ENCODE peak calls at places on chromosomes 1 and 21, in eight cellular contexts. F is heart left ventricle, M is HCT116, N is right lobe of liver, Q is body of pancreas, H is ovary, B is suprapubic skin, T is transverse colon. J is an unnamed sample.

GRCh38 chr1:171654705-171655214 is 2.3 kb upstream of the MYOC start:
- DNase-seq in T (no peak), B (no peak), M (no peak), Q (no peak), F (peak; percentile 18), N (no peak), H (no peak), J (no peak)

GRCh38 chr1:56686171-56686570 is 41.1 kb downstream of the PRKAA2 start:
- DNase-seq in B (no peak), N (no peak), M (no peak), T (no peak), H (no peak), F (no peak), Q (no peak), J (no peak)

GRCh38 chr1:99855914-99856450 is 5.8 kb downstream of the AGL start:
- DNase-seq in N (no peak), M (no peak), T (no peak), F (no peak), H (no peak), Q (no peak), B (no peak), J (no peak)

GRCh38 chr1:31745071-31745897 is 18.9 kb downstream of the ADGRB2 start:
- DNase-seq in Q (peak; percentile 58), T (peak; percentile 78), B (no peak), N (peak; percentile 69), M (no peak), F (peak; percentile 50), H (peak; percentile 85), J (no peak)

GRCh38 chr1:162732566-162733335 is 57.8 kb upstream of the HSD17B7 start:
- DNase-seq in Q (peak; percentile 75), T (peak; percentile 13), F (peak; percentile 29), M (no peak), N (no peak), H (peak; percentile 76), B (no peak), J (no peak)

GRCh38 chr1:29121951-29122661 is 1.6 kb downstream of the TMEM200B start:
- DNase-seq in B (peak; percentile 73), M (no peak), Q (no peak), T (peak; percentile 25), F (peak; percentile 32), H (peak; percentile 80), N (peak; percentile 56), J (no peak)

GRCh38 chr1:206521694-206522402 is 14.5 kb downstream of the RASSF5 start:
- DNase-seq in N (no peak), F (no peak), Q (no peak), B (peak; percentile 44), T (no peak), H (no peak), M (no peak), J (no peak)

GRCh38 chr1:20185834-20186782 is at the start of the genes PLA2G2C and UBXN10:
- DNase-seq in M (no peak), F (peak; percentile 53), B (peak; percentile 74), H (peak; percentile 76), N (peak; percentile 82), Q (peak; percentile 32), T (peak; percentile 84), J (no peak)

GRCh38 chr1:105337427-105337826 is 1587.7 kb downstream of the AMY1C start:
- DNase-seq in F (no peak), T (no peak), Q (no peak), N (no peak), B (no peak), H (no peak), M (no peak), J (no peak)

GRCh38 chr21:44421901-44422840 is 33.1 kb upstream of the LRRC3 start:
- DNase-seq in M (no peak), F (no peak), H (peak; percentile 7), N (peak; percentile 37), T (peak; percentile 2), B (peak; percentile 28), Q (no peak), J (no peak)

GRCh38 chr1:55107989-55108388 is 68.6 kb downstream of the PCSK9 start:
- DNase-seq in B (no peak), F (no peak), N (no peak), T (no peak), M (no peak), H (no peak), Q (no peak), J (no peak)

GRCh38 chr1:155598842-155599331 is 11.1 kb upstream of the MSTO1 start:
- DNase-seq in Q (no peak), T (no peak), N (no peak), B (no peak), H (no peak), F (peak; percentile 14), M (no peak), J (no peak)

GRCh38 chr1:39159224-39160036 is 45.1 kb upstream of the MACF1 start:
- DNase-seq in N (no peak), H (no peak), Q (peak; percentile 40), F (no peak), M (peak; percentile 28), B (no peak), T (peak; percentile 56), J (no peak)

GRCh38 chr1:48701445-48701844 is 75.2 kb downstream of the BEND5 start:
- DNase-seq in T (no peak), F (no peak), Q (no peak), B (no peak), H (no peak), N (no peak), M (no peak), J (no peak)

GRCh38 chr1:205602118-205602517 is 29.7 kb downstream of the ELK4 start:
- DNase-seq in F (no peak), H (no peak), Q (no peak), T (no peak), M (no peak), B (no peak), N (no peak), J (no peak)

GRCh38 chr1:203628185-203628996 is 1.8 kb downstream of the ATP2B4 start:
- DNase-seq in N (peak; percentile 63), F (peak; percentile 41), T (peak; percentile 47), B (peak; percentile 80), Q (peak; percentile 26), M (no peak), H (peak; percentile 70), J (peak; percentile 31)
- TF ChIP-seq POLR2A in N (no peak), F (no peak), T (peak; percentile 13), B (no peak), Q (no peak), M (no peak), H (no peak), J (no peak)

DNA sequence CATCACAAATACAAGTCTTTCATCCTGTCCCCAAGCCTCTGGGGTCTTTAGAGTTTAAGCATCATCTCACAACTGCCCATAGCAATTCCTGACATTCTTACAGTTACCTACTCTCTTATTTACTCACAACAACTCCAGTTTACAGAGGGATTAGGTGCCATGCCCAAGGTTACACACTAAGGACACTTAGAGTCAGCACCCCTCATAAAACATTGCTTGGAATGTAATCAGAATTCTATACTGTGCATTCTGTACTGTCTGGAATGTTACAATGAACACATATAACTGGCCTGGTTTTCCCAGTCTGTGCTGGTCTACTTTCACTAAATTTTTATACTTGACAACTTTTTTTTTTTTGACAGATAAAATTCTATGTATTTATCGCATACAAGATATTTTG is 14.5 kb upstream of the RBM15 start:
- DNase-seq in T (no peak), M (no peak), B (no peak), F (no peak), H (no peak), Q (no peak), N (no peak), J (no peak)
- TF ChIP-seq CTCF in T (no peak), M (no peak), B (no peak), F (no peak), H (no peak), Q (no peak), N (no peak), J (no peak)

DNA sequence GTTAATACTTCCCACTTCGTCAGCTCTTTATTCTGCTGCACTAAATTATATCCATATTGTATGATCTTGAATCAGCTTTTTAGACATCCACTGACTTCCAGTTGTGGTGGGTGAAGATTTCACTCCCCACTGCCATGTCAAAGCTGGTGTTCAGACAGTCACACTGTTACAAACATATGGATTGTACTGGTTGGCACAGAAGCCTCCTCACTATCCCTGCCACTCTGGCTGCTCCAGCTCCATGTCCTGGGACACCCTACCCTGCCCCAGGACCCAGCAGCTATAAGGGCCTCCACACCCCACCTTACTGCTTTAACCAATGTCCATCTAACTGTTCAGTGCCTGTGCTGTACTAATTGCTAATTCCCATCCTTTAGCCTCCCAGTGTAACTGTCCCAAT is 32.0 kb upstream of the BATF3 start:
- DNase-seq in F (no peak), N (no peak), T (no peak), B (no peak), M (no peak), H (no peak), Q (no peak), J (no peak)
- TF ChIP-seq POLR2A in F (no peak), N (no peak), T (no peak), B (no peak), M (no peak), H (no peak), Q (no peak), J (no peak)

GRCh38 chr1:244210884-244211558 is 159.9 kb downstream of the ZBTB18 start:
- DNase-seq in T (no peak), F (no peak), N (no peak), H (no peak), M (peak; percentile 36), Q (peak; percentile 38), B (no peak), J (no peak)
- TF ChIP-seq CTCF in T (peak; percentile 33), F (no peak), N (no peak), H (no peak), M (peak; percentile 80), Q (peak; percentile 37), B (peak; percentile 24), J (no peak)

J was measured in tibial nerve.